ENCODE peak calls at places on chromosomes 13 and 19, in seven cellular contexts. U is Daoy; C is ELR; B is PC-9; J is stromal cell of bone marrow; K is stimulated activated CD8-positive, alpha-beta memory T cell treated with anti-CD3 and anti-CD28 coated beads, Interleukin-15, amount 100 ng/mL, for 24 hours; D is progenitor cell of endocrine pancreas. G is an unnamed sample.

GRCh38 chr19:57241181-57241580 is 749 bp downstream of the ZNF805 start:
- DNase-seq in U (no peak), C (peak), B (no peak), J (peak), K (no peak), D (no peak), G (no peak)

GRCh38 chr13:100506154-100506553 is 82.4 kb downstream of the GGACT start:
- DNase-seq in U (no peak), C (no peak), B (no peak), J (no peak), K (no peak), D (no peak), G (no peak)

GRCh38 chr19:15293751-15294505 is 38.4 kb downstream of the BRD4 start:
- DNase-seq in U (no peak), C (no peak), B (no peak), J (no peak), K (no peak), D (no peak), G (no peak)

GRCh38 chr13:20945952-20946383 is 43.4 kb upstream of the XPO4 start:
- DNase-seq in U (no peak), C (no peak), B (no peak), J (no peak), K (no peak), D (no peak), G (no peak)

GRCh38 chr13:73329355-73329754 is 270.6 kb downstream of the KLF5 start:
- DNase-seq in U (no peak), C (no peak), B (no peak), J (no peak), K (no peak), D (no peak), G (no peak)

GRCh38 chr13:51154029-51154555 is 43.0 kb upstream of the C13orf42 start:
- DNase-seq in U (peak), C (peak), B (no peak), J (peak), K (no peak), D (no peak), G (no peak)

GRCh38 chr19:10431943-10432735 is 11.8 kb downstream of the PDE4A start:
- DNase-seq in U (peak), C (peak), B (no peak), J (no peak), K (no peak), D (no peak), G (no peak)

GRCh38 chr19:51064534-51065220 is at the start of gene KLK13:
- DNase-seq in U (peak), C (no peak), B (no peak), J (no peak), K (no peak), D (peak), G (no peak)

GRCh38 chr19:28898279-28898678 is 314.7 kb downstream of the UQCRFS1 start:
- DNase-seq in U (no peak), C (no peak), B (no peak), J (peak), K (no peak), D (no peak), G (no peak)

GRCh38 chr19:3171894-3172679 is 6.5 kb upstream of the S1PR4 start:
- DNase-seq in U (no peak), C (peak), B (no peak), J (no peak), K (no peak), D (no peak), G (no peak)

GRCh38 chr13:29519921-29520320 is 75.6 kb downstream of the SLC7A1 start:
- DNase-seq in U (no peak), C (no peak), B (no peak), J (no peak), K (no peak), D (no peak), G (no peak)

GRCh38 chr19:49896863-49897621 is at the start of gene IL4I1:
- DNase-seq in U (peak), C (peak), B (no peak), J (peak), K (no peak), D (no peak), G (no peak)

GRCh38 chr19:5380215-5380919 is 39.8 kb upstream of the PTPRS start:
- DNase-seq in U (no peak), C (no peak), B (no peak), J (no peak), K (no peak), D (no peak), G (no peak)

GRCh38 chr19:1567848-1568227 is 287 bp downstream of the MEX3D start:
- DNase-seq in U (no peak), C (no peak), B (no peak), J (no peak), K (no peak), D (no peak), G (no peak)

GRCh38 chr13:109144693-109145437 is 515.5 kb downstream of the MYO16 start:
- DNase-seq in U (no peak), C (peak), B (no peak), J (no peak), K (no peak), D (no peak), G (no peak)

GRCh38 chr19:7293795-7294570 is at the start of gene INSR:
- DNase-seq in U (peak), C (peak), B (peak), J (peak), K (peak), D (peak), G (peak)